ENCODE peak calls at places on chromosomes 4 and X, in five cellular contexts. V is colonic mucosa; J is naive thymus-derived CD8-positive, alpha-beta T cell; I is GM13976; Q is activated CD4-positive, alpha-beta T cell treated with anti-CD3 and anti-CD28 coated beads, Interleukin-2, amount 10 ng/mL, durations not matched to agents 7 days and 5 days. G is an unnamed sample.

GRCh38 chr4:155911905-155912304 is 8.4 kb downstream of the TDO2 start:
- DNase-seq in I (no peak), V (no peak), J (no peak), Q (no peak), G (no peak)

GRCh38 chrX:119374736-119375135 is 24.4 kb upstream of the SLC25A43 start:
- DNase-seq in V (no peak), Q (no peak), J (no peak), I (no peak), G (no peak)

GRCh38 chrX:24694825-24695224 is 1.1 kb downstream of the POLA1 start:
- DNase-seq in I (no peak), Q (no peak), J (no peak), V (no peak), G (no peak)

GRCh38 chrX:7261672-7262332 is 113.8 kb upstream of the PUDP start:
- DNase-seq in J (no peak), I (peak; percentile 59), Q (no peak), V (no peak), G (no peak)

GRCh38 chr4:176902710-176903323 is 110.1 kb upstream of the VEGFC start:
- DNase-seq in V (no peak), J (no peak), Q (no peak), I (peak; percentile 48), G (no peak)

GRCh38 chr4:76897522-76898384 is at the start of gene SOWAHB:
- DNase-seq in V (peak; percentile 93), Q (peak; percentile 22), J (peak; percentile 30), I (peak; percentile 67), G (peak; percentile 18)

GRCh38 chr4:183097251-183098079 is 1.6 kb upstream of the WWC2 start:
- DNase-seq in J (peak; percentile 2), Q (no peak), I (peak; percentile 36), V (peak; percentile 22), G (peak; percentile 31)

GRCh38 chr4:22389240-22389871 is 126.5 kb downstream of the ADGRA3 start:
- DNase-seq in Q (peak; percentile 59), I (peak; percentile 11), V (peak; percentile 45), J (peak; percentile 22), G (no peak)

GRCh38 chrX:22760513-22761057 is 239.2 kb upstream of the DDX53 start:
- DNase-seq in Q (no peak), I (no peak), J (no peak), V (no peak), G (no peak)

GRCh38 chr4:79042079-79042674 is 102.9 kb upstream of the PAQR3 start:
- DNase-seq in J (no peak), Q (no peak), I (peak; percentile 22), V (peak; percentile 35), G (peak; percentile 1)

GRCh38 chr4:104457308-104457981 is 37.2 kb downstream of the CXXC4 start:
- DNase-seq in J (no peak), V (no peak), I (no peak), Q (no peak), G (no peak)

GRCh38 chrX:132292753-132293152 is 73.5 kb upstream of the RAP2C start:
- DNase-seq in V (peak; percentile 24), J (peak; percentile 50), I (peak; percentile 55), Q (peak; percentile 30), G (peak; percentile 40)

GRCh38 chr4:150867148-150867547 is 147.9 kb downstream of the LRBA start:
- DNase-seq in V (peak; percentile 50), I (peak; percentile 65), Q (peak; percentile 74), J (peak; percentile 66), G (peak; percentile 42)

GRCh38 chr4:139922625-139923024 is 231.4 kb downstream of the MAML3 start:
- DNase-seq in J (no peak), V (no peak), I (no peak), Q (no peak), G (no peak)

GRCh38 chr4:77043507-77044131 is 32.2 kb downstream of the CCNI start:
- DNase-seq in J (no peak), V (no peak), Q (no peak), I (no peak), G (no peak)

GRCh38 chr4:153790962-153791551 is 2.2 kb upstream of the SFRP2 start:
- DNase-seq in J (no peak), I (peak; percentile 60), Q (peak; percentile 23), V (no peak), G (peak; percentile 68)

GRCh38 chr4:67288964-67289363 is 256.3 kb downstream of the CENPC start:
- DNase-seq in I (peak; percentile 29), J (no peak), Q (no peak), V (no peak), G (no peak)

GRCh38 chr4:84965558-84966381 is 720 bp downstream of the WDFY3 start:
- DNase-seq in I (peak; percentile 32), J (no peak), Q (no peak), V (peak; percentile 41), G (no peak)

GRCh38 chr4:52989865-52990264 is 127.7 kb downstream of the RASL11B start:
- DNase-seq in J (no peak), V (no peak), Q (no peak), I (no peak), G (no peak)

GRCh38 chrX:34426334-34426733 is 230.8 kb downstream of the TMEM47 start:
- DNase-seq in J (no peak), I (no peak), V (no peak), Q (no peak), G (no peak)

GRCh38 chr4:169707958-169708643 is 49.6 kb downstream of the HPF1 start:
- DNase-seq in J (no peak), V (no peak), I (no peak), Q (no peak), G (no peak)

GRCh38 chrX:132592880-132593279 is 104.0 kb upstream of the MBNL3 start:
- DNase-seq in V (no peak), Q (peak; percentile 6), J (no peak), I (no peak), G (no peak)

GRCh38 chrX:27915617-27916016 is 65.6 kb downstream of the DCAF8L1 start:
- DNase-seq in I (no peak), Q (no peak), V (no peak), J (no peak), G (no peak)

GRCh38 chr4:77174426-77174825 is 17.4 kb downstream of the CCNG2 start:
- DNase-seq in I (no peak), J (no peak), V (no peak), Q (no peak), G (no peak)

GRCh38 chr4:5747746-5748365 is 36.9 kb downstream of the EVC start:
- DNase-seq in Q (no peak), V (no peak), J (no peak), I (no peak), G (no peak)

GRCh38 chr4:102227388-102227787 is 117.9 kb downstream of the SLC39A8 start:
- DNase-seq in Q (no peak), V (no peak), J (no peak), I (no peak), G (no peak)

GRCh38 chr4:73409978-73410588 is 6.0 kb downstream of the ALB start:
- DNase-seq in V (no peak), J (no peak), Q (no peak), I (no peak), G (no peak)

GRCh38 chrX:47523297-47523696 is 37.7 kb upstream of the ARAF start:
- DNase-seq in Q (peak; percentile 76), J (peak; percentile 75), I (peak; percentile 88), V (peak; percentile 83), G (peak; percentile 79)

GRCh38 chr4:183252959-183253358 is 67.1 kb downstream of the CLDN22 start:
- DNase-seq in I (no peak), Q (no peak), J (no peak), V (no peak), G (no peak)

GRCh38 chr4:183014361-183015084 is 84.5 kb upstream of the WWC2 start:
- DNase-seq in Q (no peak), I (no peak), J (no peak), V (no peak), G (no peak)

GRCh38 chr4:23889814-23890269 is at the start of gene PPARGC1A:
- DNase-seq in Q (no peak), V (peak; percentile 87), I (no peak), J (no peak), G (no peak)

GRCh38 chr4:189974056-189974455 is 33.4 kb downstream of the FRG1 start:
- DNase-seq in Q (no peak), I (peak; percentile 10), J (no peak), V (no peak), G (no peak)

GRCh38 chr4:152738812-152739211 is 40.7 kb downstream of the TIGD4 start:
- DNase-seq in Q (no peak), I (no peak), J (no peak), V (no peak), G (no peak)